ENCODE peak calls at places on chromosomes 4 and X, in eight cellular contexts. One of them, this sample, is unnamed.

GRCh38 chr4:152243890-152244595 is 291.8 kb downstream of the FBXW7 start:
- DNase-seq in mesendoderm: no peak
- DNase-seq in WTC11: no peak
- DNase-seq in activated CD4-positive, alpha-beta T cell treated with anti-CD3 and anti-CD28 coated beads for 1 hour: no peak
- DNase-seq in activated naive CD8-positive, alpha-beta T cell treated with anti-CD3 and anti-CD28 coated beads, Interleukin-2, amount 10 ng/mL, durations not matched to agents 7 days and 5 days: no peak
- DNase-seq in natural killer cell: no peak
- DNase-seq in SK-MEL-5: no peak
- DNase-seq in astrocyte of the spinal cord: no peak
- DNase-seq in this sample: no peak

GRCh38 chr4:188297873-188298272 is 158.6 kb downstream of the TRIML1 start:
- DNase-seq in mesendoderm: no peak
- DNase-seq in WTC11: no peak
- DNase-seq in activated CD4-positive, alpha-beta T cell treated with anti-CD3 and anti-CD28 coated beads for 1 hour: no peak
- DNase-seq in activated naive CD8-positive, alpha-beta T cell treated with anti-CD3 and anti-CD28 coated beads, Interleukin-2, amount 10 ng/mL, durations not matched to agents 7 days and 5 days: no peak
- DNase-seq in natural killer cell: no peak
- DNase-seq in SK-MEL-5: no peak
- DNase-seq in astrocyte of the spinal cord: peak; percentile 2
- DNase-seq in this sample: no peak

GRCh38 chr4:153371835-153372234 is 27.3 kb downstream of the MND1 start:
- DNase-seq in mesendoderm: no peak
- DNase-seq in WTC11: no peak
- DNase-seq in activated CD4-positive, alpha-beta T cell treated with anti-CD3 and anti-CD28 coated beads for 1 hour: no peak
- DNase-seq in activated naive CD8-positive, alpha-beta T cell treated with anti-CD3 and anti-CD28 coated beads, Interleukin-2, amount 10 ng/mL, durations not matched to agents 7 days and 5 days: no peak
- DNase-seq in natural killer cell: no peak
- DNase-seq in SK-MEL-5: no peak
- DNase-seq in astrocyte of the spinal cord: no peak
- DNase-seq in this sample: no peak

GRCh38 chr4:109816082-109816442 is 500 bp downstream of the GAR1 start:
- DNase-seq in mesendoderm: no peak
- DNase-seq in WTC11: no peak
- DNase-seq in activated CD4-positive, alpha-beta T cell treated with anti-CD3 and anti-CD28 coated beads for 1 hour: peak; percentile 21
- DNase-seq in activated naive CD8-positive, alpha-beta T cell treated with anti-CD3 and anti-CD28 coated beads, Interleukin-2, amount 10 ng/mL, durations not matched to agents 7 days and 5 days: peak; percentile 73
- DNase-seq in natural killer cell: peak; percentile 57
- DNase-seq in SK-MEL-5: no peak
- DNase-seq in astrocyte of the spinal cord: no peak
- DNase-seq in this sample: no peak

GRCh38 chr4:89152972-89153371 is 41.6 kb downstream of the TIGD2 start:
- DNase-seq in mesendoderm: peak; percentile 87
- DNase-seq in WTC11: no peak
- DNase-seq in activated CD4-positive, alpha-beta T cell treated with anti-CD3 and anti-CD28 coated beads for 1 hour: no peak
- DNase-seq in activated naive CD8-positive, alpha-beta T cell treated with anti-CD3 and anti-CD28 coated beads, Interleukin-2, amount 10 ng/mL, durations not matched to agents 7 days and 5 days: no peak
- DNase-seq in natural killer cell: no peak
- DNase-seq in SK-MEL-5: no peak
- DNase-seq in astrocyte of the spinal cord: peak; percentile 43
- DNase-seq in this sample: peak; percentile 42

GRCh38 chr4:163395055-163395454 is 51.4 kb downstream of the NPY5R start:
- DNase-seq in mesendoderm: no peak
- DNase-seq in WTC11: no peak
- DNase-seq in activated CD4-positive, alpha-beta T cell treated with anti-CD3 and anti-CD28 coated beads for 1 hour: no peak
- DNase-seq in activated naive CD8-positive, alpha-beta T cell treated with anti-CD3 and anti-CD28 coated beads, Interleukin-2, amount 10 ng/mL, durations not matched to agents 7 days and 5 days: no peak
- DNase-seq in natural killer cell: no peak
- DNase-seq in SK-MEL-5: no peak
- DNase-seq in astrocyte of the spinal cord: peak; percentile 27
- DNase-seq in this sample: no peak

GRCh38 chrX:12339921-12340320 is 201.6 kb downstream of the FRMPD4 start:
- DNase-seq in mesendoderm: no peak
- DNase-seq in WTC11: no peak
- DNase-seq in activated CD4-positive, alpha-beta T cell treated with anti-CD3 and anti-CD28 coated beads for 1 hour: no peak
- DNase-seq in activated naive CD8-positive, alpha-beta T cell treated with anti-CD3 and anti-CD28 coated beads, Interleukin-2, amount 10 ng/mL, durations not matched to agents 7 days and 5 days: no peak
- DNase-seq in natural killer cell: no peak
- DNase-seq in SK-MEL-5: no peak
- DNase-seq in astrocyte of the spinal cord: no peak
- DNase-seq in this sample: no peak

GRCh38 chr4:151801547-151802516 is 41.0 kb upstream of the GATB start:
- DNase-seq in mesendoderm: peak; percentile 70
- DNase-seq in WTC11: peak; percentile 72
- DNase-seq in activated CD4-positive, alpha-beta T cell treated with anti-CD3 and anti-CD28 coated beads for 1 hour: peak; percentile 28
- DNase-seq in activated naive CD8-positive, alpha-beta T cell treated with anti-CD3 and anti-CD28 coated beads, Interleukin-2, amount 10 ng/mL, durations not matched to agents 7 days and 5 days: peak; percentile 46
- DNase-seq in natural killer cell: peak; percentile 33
- DNase-seq in SK-MEL-5: peak; percentile 61
- DNase-seq in astrocyte of the spinal cord: peak; percentile 71
- DNase-seq in this sample: peak; percentile 3

GRCh38 chr4:169103966-169104412 is 93.9 kb upstream of the CBR4 start:
- DNase-seq in mesendoderm: peak; percentile 60
- DNase-seq in WTC11: peak; percentile 44
- DNase-seq in activated CD4-positive, alpha-beta T cell treated with anti-CD3 and anti-CD28 coated beads for 1 hour: no peak
- DNase-seq in activated naive CD8-positive, alpha-beta T cell treated with anti-CD3 and anti-CD28 coated beads, Interleukin-2, amount 10 ng/mL, durations not matched to agents 7 days and 5 days: no peak
- DNase-seq in natural killer cell: no peak
- DNase-seq in SK-MEL-5: no peak
- DNase-seq in astrocyte of the spinal cord: peak; percentile 25
- DNase-seq in this sample: peak; percentile 93

GRCh38 chr4:184651899-184652298 is 2.4 kb downstream of the PRIMPOL start:
- DNase-seq in mesendoderm: peak; percentile 27
- DNase-seq in WTC11: no peak
- DNase-seq in activated CD4-positive, alpha-beta T cell treated with anti-CD3 and anti-CD28 coated beads for 1 hour: no peak
- DNase-seq in activated naive CD8-positive, alpha-beta T cell treated with anti-CD3 and anti-CD28 coated beads, Interleukin-2, amount 10 ng/mL, durations not matched to agents 7 days and 5 days: no peak
- DNase-seq in natural killer cell: no peak
- DNase-seq in SK-MEL-5: no peak
- DNase-seq in astrocyte of the spinal cord: no peak
- DNase-seq in this sample: no peak

GRCh38 chrX:128504496-128504895 is 452.3 kb upstream of the ACTRT1 start:
- DNase-seq in mesendoderm: peak; percentile 65
- DNase-seq in WTC11: no peak
- DNase-seq in activated CD4-positive, alpha-beta T cell treated with anti-CD3 and anti-CD28 coated beads for 1 hour: no peak
- DNase-seq in activated naive CD8-positive, alpha-beta T cell treated with anti-CD3 and anti-CD28 coated beads, Interleukin-2, amount 10 ng/mL, durations not matched to agents 7 days and 5 days: no peak
- DNase-seq in natural killer cell: no peak
- DNase-seq in SK-MEL-5: no peak
- DNase-seq in astrocyte of the spinal cord: no peak
- DNase-seq in this sample: no peak

GRCh38 chr4:6192245-6192644 is 8.1 kb downstream of the JAKMIP1 start:
- DNase-seq in mesendoderm: peak; percentile 66
- DNase-seq in WTC11: no peak
- DNase-seq in activated CD4-positive, alpha-beta T cell treated with anti-CD3 and anti-CD28 coated beads for 1 hour: no peak
- DNase-seq in activated naive CD8-positive, alpha-beta T cell treated with anti-CD3 and anti-CD28 coated beads, Interleukin-2, amount 10 ng/mL, durations not matched to agents 7 days and 5 days: no peak
- DNase-seq in natural killer cell: no peak
- DNase-seq in SK-MEL-5: no peak
- DNase-seq in astrocyte of the spinal cord: no peak
- DNase-seq in this sample: no peak

GRCh38 chr4:108107729-108108382 is 60.9 kb downstream of the LEF1 start:
- DNase-seq in mesendoderm: no peak
- DNase-seq in WTC11: no peak
- DNase-seq in activated CD4-positive, alpha-beta T cell treated with anti-CD3 and anti-CD28 coated beads for 1 hour: no peak
- DNase-seq in activated naive CD8-positive, alpha-beta T cell treated with anti-CD3 and anti-CD28 coated beads, Interleukin-2, amount 10 ng/mL, durations not matched to agents 7 days and 5 days: no peak
- DNase-seq in natural killer cell: no peak
- DNase-seq in SK-MEL-5: no peak
- DNase-seq in astrocyte of the spinal cord: no peak
- DNase-seq in this sample: no peak

GRCh38 chr4:182478475-182478874 is 235.3 kb downstream of the TENM3 start:
- DNase-seq in mesendoderm: peak; percentile 47
- DNase-seq in WTC11: no peak
- DNase-seq in activated CD4-positive, alpha-beta T cell treated with anti-CD3 and anti-CD28 coated beads for 1 hour: no peak
- DNase-seq in activated naive CD8-positive, alpha-beta T cell treated with anti-CD3 and anti-CD28 coated beads, Interleukin-2, amount 10 ng/mL, durations not matched to agents 7 days and 5 days: no peak
- DNase-seq in natural killer cell: no peak
- DNase-seq in SK-MEL-5: peak; percentile 80
- DNase-seq in astrocyte of the spinal cord: peak; percentile 65
- DNase-seq in this sample: peak; percentile 75

GRCh38 chrX:151680805-151681204 is 14.5 kb upstream of the PRRG3 start:
- DNase-seq in mesendoderm: peak; percentile 62
- DNase-seq in WTC11: peak; percentile 81
- DNase-seq in activated CD4-positive, alpha-beta T cell treated with anti-CD3 and anti-CD28 coated beads for 1 hour: peak; percentile 14
- DNase-seq in activated naive CD8-positive, alpha-beta T cell treated with anti-CD3 and anti-CD28 coated beads, Interleukin-2, amount 10 ng/mL, durations not matched to agents 7 days and 5 days: peak; percentile 45
- DNase-seq in natural killer cell: peak; percentile 21
- DNase-seq in SK-MEL-5: peak; percentile 67
- DNase-seq in astrocyte of the spinal cord: peak; percentile 3
- DNase-seq in this sample: peak; percentile 24

GRCh38 chrX:45758319-45758718 is 557.6 kb upstream of the DIPK2B start:
- DNase-seq in mesendoderm: no peak
- DNase-seq in WTC11: no peak
- DNase-seq in activated CD4-positive, alpha-beta T cell treated with anti-CD3 and anti-CD28 coated beads for 1 hour: peak; percentile 27
- DNase-seq in activated naive CD8-positive, alpha-beta T cell treated with anti-CD3 and anti-CD28 coated beads, Interleukin-2, amount 10 ng/mL, durations not matched to agents 7 days and 5 days: peak; percentile 38
- DNase-seq in natural killer cell: peak; percentile 28
- DNase-seq in SK-MEL-5: no peak
- DNase-seq in astrocyte of the spinal cord: peak; percentile 92
- DNase-seq in this sample: no peak

GRCh38 chrX:112851161-112851779 is 10.6 kb upstream of the AMOT start:
- DNase-seq in mesendoderm: peak; percentile 95
- DNase-seq in WTC11: no peak
- DNase-seq in activated CD4-positive, alpha-beta T cell treated with anti-CD3 and anti-CD28 coated beads for 1 hour: no peak
- DNase-seq in activated naive CD8-positive, alpha-beta T cell treated with anti-CD3 and anti-CD28 coated beads, Interleukin-2, amount 10 ng/mL, durations not matched to agents 7 days and 5 days: no peak
- DNase-seq in natural killer cell: peak; percentile 15
- DNase-seq in SK-MEL-5: no peak
- DNase-seq in astrocyte of the spinal cord: no peak
- DNase-seq in this sample: peak; percentile 25

GRCh38 chrX:148501121-148502066 is 977 bp downstream of the AFF2 start:
- DNase-seq in mesendoderm: peak; percentile 54
- DNase-seq in WTC11: peak; percentile 51
- DNase-seq in activated CD4-positive, alpha-beta T cell treated with anti-CD3 and anti-CD28 coated beads for 1 hour: no peak
- DNase-seq in activated naive CD8-positive, alpha-beta T cell treated with anti-CD3 and anti-CD28 coated beads, Interleukin-2, amount 10 ng/mL, durations not matched to agents 7 days and 5 days: peak; percentile 42
- DNase-seq in natural killer cell: no peak
- DNase-seq in SK-MEL-5: no peak
- DNase-seq in astrocyte of the spinal cord: no peak
- DNase-seq in this sample: peak; percentile 0

GRCh38 chr4:22385615-22386014 is 130.3 kb downstream of the ADGRA3 start:
- DNase-seq in mesendoderm: no peak
- DNase-seq in WTC11: no peak
- DNase-seq in activated CD4-positive, alpha-beta T cell treated with anti-CD3 and anti-CD28 coated beads for 1 hour: no peak
- DNase-seq in activated naive CD8-positive, alpha-beta T cell treated with anti-CD3 and anti-CD28 coated beads, Interleukin-2, amount 10 ng/mL, durations not matched to agents 7 days and 5 days: no peak
- DNase-seq in natural killer cell: no peak
- DNase-seq in SK-MEL-5: no peak
- DNase-seq in astrocyte of the spinal cord: peak; percentile 58
- DNase-seq in this sample: no peak

GRCh38 chr4:6090936-6091335 is 72.7 kb upstream of the C4orf50 start:
- DNase-seq in mesendoderm: no peak
- DNase-seq in WTC11: no peak
- DNase-seq in activated CD4-positive, alpha-beta T cell treated with anti-CD3 and anti-CD28 coated beads for 1 hour: no peak
- DNase-seq in activated naive CD8-positive, alpha-beta T cell treated with anti-CD3 and anti-CD28 coated beads, Interleukin-2, amount 10 ng/mL, durations not matched to agents 7 days and 5 days: no peak
- DNase-seq in natural killer cell: no peak
- DNase-seq in SK-MEL-5: no peak
- DNase-seq in astrocyte of the spinal cord: no peak
- DNase-seq in this sample: no peak

GRCh38 chrX:118802857-118803256 is 20.8 kb upstream of the ZCCHC12 start:
- DNase-seq in mesendoderm: no peak
- DNase-seq in WTC11: no peak
- DNase-seq in activated CD4-positive, alpha-beta T cell treated with anti-CD3 and anti-CD28 coated beads for 1 hour: no peak
- DNase-seq in activated naive CD8-positive, alpha-beta T cell treated with anti-CD3 and anti-CD28 coated beads, Interleukin-2, amount 10 ng/mL, durations not matched to agents 7 days and 5 days: no peak
- DNase-seq in natural killer cell: no peak
- DNase-seq in SK-MEL-5: no peak
- DNase-seq in astrocyte of the spinal cord: peak; percentile 7
- DNase-seq in this sample: no peak

GRCh38 chr4:183544109-183544508 is 39.3 kb downstream of the ING2 start:
- DNase-seq in mesendoderm: peak; percentile 16
- DNase-seq in WTC11: no peak
- DNase-seq in activated CD4-positive, alpha-beta T cell treated with anti-CD3 and anti-CD28 coated beads for 1 hour: no peak
- DNase-seq in activated naive CD8-positive, alpha-beta T cell treated with anti-CD3 and anti-CD28 coated beads, Interleukin-2, amount 10 ng/mL, durations not matched to agents 7 days and 5 days: no peak
- DNase-seq in natural killer cell: no peak
- DNase-seq in SK-MEL-5: no peak
- DNase-seq in astrocyte of the spinal cord: no peak
- DNase-seq in this sample: no peak

GRCh38 chrX:45472968-45473367 is 272.3 kb upstream of the DIPK2B start:
- DNase-seq in mesendoderm: no peak
- DNase-seq in WTC11: no peak
- DNase-seq in activated CD4-positive, alpha-beta T cell treated with anti-CD3 and anti-CD28 coated beads for 1 hour: no peak
- DNase-seq in activated naive CD8-positive, alpha-beta T cell treated with anti-CD3 and anti-CD28 coated beads, Interleukin-2, amount 10 ng/mL, durations not matched to agents 7 days and 5 days: no peak
- DNase-seq in natural killer cell: no peak
- DNase-seq in SK-MEL-5: no peak
- DNase-seq in astrocyte of the spinal cord: peak; percentile 58
- DNase-seq in this sample: no peak

GRCh38 chr4:99816611-99817309 is at the start of gene DAPP1:
- DNase-seq in mesendoderm: peak; percentile 53
- DNase-seq in WTC11: no peak
- DNase-seq in activated CD4-positive, alpha-beta T cell treated with anti-CD3 and anti-CD28 coated beads for 1 hour: peak; percentile 62
- DNase-seq in activated naive CD8-positive, alpha-beta T cell treated with anti-CD3 and anti-CD28 coated beads, Interleukin-2, amount 10 ng/mL, durations not matched to agents 7 days and 5 days: peak; percentile 74
- DNase-seq in natural killer cell: peak; percentile 33
- DNase-seq in SK-MEL-5: no peak
- DNase-seq in astrocyte of the spinal cord: no peak
- DNase-seq in this sample: no peak

GRCh38 chr4:142913461-142914030 is 67.4 kb upstream of the INPP4B start:
- DNase-seq in mesendoderm: peak; percentile 83
- DNase-seq in WTC11: no peak
- DNase-seq in activated CD4-positive, alpha-beta T cell treated with anti-CD3 and anti-CD28 coated beads for 1 hour: no peak
- DNase-seq in activated naive CD8-positive, alpha-beta T cell treated with anti-CD3 and anti-CD28 coated beads, Interleukin-2, amount 10 ng/mL, durations not matched to agents 7 days and 5 days: no peak
- DNase-seq in natural killer cell: no peak
- DNase-seq in SK-MEL-5: no peak
- DNase-seq in astrocyte of the spinal cord: peak; percentile 43
- DNase-seq in this sample: no peak

GRCh38 chrX:23784487-23785301 is 1.7 kb downstream of the SAT1 start:
- DNase-seq in mesendoderm: no peak
- DNase-seq in WTC11: no peak
- DNase-seq in activated CD4-positive, alpha-beta T cell treated with anti-CD3 and anti-CD28 coated beads for 1 hour: no peak
- DNase-seq in activated naive CD8-positive, alpha-beta T cell treated with anti-CD3 and anti-CD28 coated beads, Interleukin-2, amount 10 ng/mL, durations not matched to agents 7 days and 5 days: no peak
- DNase-seq in natural killer cell: no peak
- DNase-seq in SK-MEL-5: peak; percentile 56
- DNase-seq in astrocyte of the spinal cord: peak; percentile 69
- DNase-seq in this sample: no peak

GRCh38 chr4:132683957-132684356 is 465.1 kb upstream of the PCDH10 start:
- DNase-seq in mesendoderm: peak; percentile 75
- DNase-seq in WTC11: peak; percentile 21
- DNase-seq in activated CD4-positive, alpha-beta T cell treated with anti-CD3 and anti-CD28 coated beads for 1 hour: no peak
- DNase-seq in activated naive CD8-positive, alpha-beta T cell treated with anti-CD3 and anti-CD28 coated beads, Interleukin-2, amount 10 ng/mL, durations not matched to agents 7 days and 5 days: no peak
- DNase-seq in natural killer cell: no peak
- DNase-seq in SK-MEL-5: no peak
- DNase-seq in astrocyte of the spinal cord: no peak
- DNase-seq in this sample: no peak

GRCh38 chrX:145910017-145910416 is 92.4 kb downstream of the SLITRK2 start:
- DNase-seq in mesendoderm: peak; percentile 24
- DNase-seq in WTC11: no peak
- DNase-seq in activated CD4-positive, alpha-beta T cell treated with anti-CD3 and anti-CD28 coated beads for 1 hour: no peak
- DNase-seq in activated naive CD8-positive, alpha-beta T cell treated with anti-CD3 and anti-CD28 coated beads, Interleukin-2, amount 10 ng/mL, durations not matched to agents 7 days and 5 days: no peak
- DNase-seq in natural killer cell: no peak
- DNase-seq in SK-MEL-5: peak; percentile 58
- DNase-seq in astrocyte of the spinal cord: no peak
- DNase-seq in this sample: no peak

GRCh38 chrX:151634937-151635336 is 60.3 kb upstream of the PRRG3 start:
- DNase-seq in mesendoderm: no peak
- DNase-seq in WTC11: no peak
- DNase-seq in activated CD4-positive, alpha-beta T cell treated with anti-CD3 and anti-CD28 coated beads for 1 hour: no peak
- DNase-seq in activated naive CD8-positive, alpha-beta T cell treated with anti-CD3 and anti-CD28 coated beads, Interleukin-2, amount 10 ng/mL, durations not matched to agents 7 days and 5 days: no peak
- DNase-seq in natural killer cell: no peak
- DNase-seq in SK-MEL-5: no peak
- DNase-seq in astrocyte of the spinal cord: no peak
- DNase-seq in this sample: no peak

GRCh38 chr4:115234405-115235093 is 121.1 kb upstream of the NDST4 start:
- DNase-seq in mesendoderm: peak; percentile 92
- DNase-seq in WTC11: no peak
- DNase-seq in activated CD4-positive, alpha-beta T cell treated with anti-CD3 and anti-CD28 coated beads for 1 hour: no peak
- DNase-seq in activated naive CD8-positive, alpha-beta T cell treated with anti-CD3 and anti-CD28 coated beads, Interleukin-2, amount 10 ng/mL, durations not matched to agents 7 days and 5 days: no peak
- DNase-seq in natural killer cell: no peak
- DNase-seq in SK-MEL-5: peak; percentile 61
- DNase-seq in astrocyte of the spinal cord: peak; percentile 12
- DNase-seq in this sample: peak; percentile 47

GRCh38 chr4:185222598-185222997 is 13.2 kb downstream of the SNX25 start:
- DNase-seq in mesendoderm: no peak
- DNase-seq in WTC11: no peak
- DNase-seq in activated CD4-positive, alpha-beta T cell treated with anti-CD3 and anti-CD28 coated beads for 1 hour: no peak
- DNase-seq in activated naive CD8-positive, alpha-beta T cell treated with anti-CD3 and anti-CD28 coated beads, Interleukin-2, amount 10 ng/mL, durations not matched to agents 7 days and 5 days: no peak
- DNase-seq in natural killer cell: no peak
- DNase-seq in SK-MEL-5: no peak
- DNase-seq in astrocyte of the spinal cord: peak; percentile 66
- DNase-seq in this sample: no peak

GRCh38 chr4:19034089-19034488 is 1012.5 kb upstream of the LCORL start:
- DNase-seq in mesendoderm: no peak
- DNase-seq in WTC11: no peak
- DNase-seq in activated CD4-positive, alpha-beta T cell treated with anti-CD3 and anti-CD28 coated beads for 1 hour: no peak
- DNase-seq in activated naive CD8-positive, alpha-beta T cell treated with anti-CD3 and anti-CD28 coated beads, Interleukin-2, amount 10 ng/mL, durations not matched to agents 7 days and 5 days: no peak
- DNase-seq in natural killer cell: no peak
- DNase-seq in SK-MEL-5: no peak
- DNase-seq in astrocyte of the spinal cord: no peak
- DNase-seq in this sample: no peak

GRCh38 chr4:3708103-3708510 is 58.1 kb upstream of the ADRA2C start:
- DNase-seq in mesendoderm: no peak
- DNase-seq in WTC11: no peak
- DNase-seq in activated CD4-positive, alpha-beta T cell treated with anti-CD3 and anti-CD28 coated beads for 1 hour: no peak
- DNase-seq in activated naive CD8-positive, alpha-beta T cell treated with anti-CD3 and anti-CD28 coated beads, Interleukin-2, amount 10 ng/mL, durations not matched to agents 7 days and 5 days: no peak
- DNase-seq in natural killer cell: no peak
- DNase-seq in SK-MEL-5: no peak
- DNase-seq in astrocyte of the spinal cord: no peak
- DNase-seq in this sample: no peak

This sample was measured in NCI-H146.